ENCODE peak calls at places on chromosome 13, in eight cellular contexts. D is esophagus muscularis mucosa, S is tibial nerve, J is heart left ventricle, L is choroid plexus epithelial cell, R is neuronal stem cell, P is astrocyte of the cerebellum, K is dorsolateral prefrontal cortex. H is an unnamed sample.

GRCh38 chr13:110964229-110965037 is 49.6 kb upstream of the ANKRD10 start:
- DNase-seq in D (peak), S (no peak), J (no peak), L (no peak), R (no peak), P (no peak), K (no peak), H (no peak)

GRCh38 chr13:81031996-81032395 is 691.1 kb upstream of the SPRY2 start:
- DNase-seq in D (no peak), S (no peak), J (no peak), L (no peak), R (no peak), P (no peak), K (no peak), H (no peak)

GRCh38 chr13:104318121-104318520 is 1251.9 kb upstream of the SLC10A2 start:
- DNase-seq in D (no peak), S (no peak), J (no peak), L (peak), R (no peak), P (peak), K (no peak), H (no peak)

GRCh38 chr13:81874681-81875661 is 1534.0 kb upstream of the SPRY2 start:
- DNase-seq in D (no peak), S (no peak), J (no peak), L (no peak), R (no peak), P (no peak), K (no peak), H (peak)

GRCh38 chr13:24033527-24034302 is 126.8 kb upstream of the SPATA13 start:
- DNase-seq in D (no peak), S (no peak), J (no peak), L (peak), R (no peak), P (peak), K (no peak), H (no peak)

GRCh38 chr13:100195568-100195967 is 106.7 kb downstream of the PCCA start:
- DNase-seq in D (no peak), S (no peak), J (no peak), L (no peak), R (no peak), P (no peak), K (no peak), H (no peak)

GRCh38 chr13:75455962-75456361 is 26.0 kb downstream of the TBC1D4 start:
- DNase-seq in D (no peak), S (no peak), J (no peak), L (no peak), R (no peak), P (no peak), K (no peak), H (no peak)

GRCh38 chr13:40665061-40665753 is 1.2 kb downstream of the FOXO1 start:
- DNase-seq in D (no peak), S (no peak), J (peak), L (no peak), R (peak), P (no peak), K (no peak), H (no peak)

GRCh38 chr13:105660550-105660949 is 874.9 kb downstream of the EFNB2 start:
- DNase-seq in D (no peak), S (no peak), J (no peak), L (no peak), R (no peak), P (no peak), K (no peak), H (peak)

GRCh38 chr13:57409656-57410055 is 221.9 kb upstream of the PCDH17 start:
- DNase-seq in D (no peak), S (no peak), J (no peak), L (no peak), R (no peak), P (no peak), K (no peak), H (no peak)

GRCh38 chr13:43316997-43317396 is 293.6 kb downstream of the DNAJC15 start:
- DNase-seq in D (no peak), S (no peak), J (peak), L (peak), R (no peak), P (peak), K (no peak), H (no peak)

DNA sequence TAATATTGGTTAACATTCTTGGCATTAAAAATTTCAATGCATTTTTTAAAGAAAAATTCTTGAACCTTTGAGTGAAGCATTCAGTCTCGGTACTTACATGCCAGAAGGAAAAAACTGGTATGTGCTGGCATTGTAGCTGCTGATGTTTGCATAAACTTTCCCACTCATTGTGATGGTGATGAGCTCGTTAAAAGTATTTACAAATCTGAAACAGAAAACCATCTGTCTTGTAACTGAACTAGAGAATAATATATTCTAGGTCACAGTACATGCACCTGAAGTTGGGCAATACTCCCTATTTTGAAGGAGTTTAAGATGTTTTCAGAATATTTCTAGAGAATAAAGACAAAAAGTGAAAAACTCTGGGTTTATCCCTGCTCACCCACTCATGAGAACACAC is 64.1 kb downstream of the SLC15A1 start:
- DNase-seq in D (no peak), S (no peak), J (no peak), L (no peak), R (no peak), P (no peak), K (no peak), H (no peak)
- H3K4me3 ChIP-seq in D (no peak), S (no peak), J (no peak), L (no peak), R (no peak), P (no peak), K (no peak), H (no peak)

GRCh38 chr13:32969516-32969941 is 46.7 kb upstream of the KL start:
- DNase-seq in D (no peak), S (no peak), J (peak), L (peak), R (no peak), P (no peak), K (no peak), H (no peak)
- H3K4me3 ChIP-seq in D (peak), S (no peak), J (peak), L (peak), R (no peak), P (no peak), K (no peak), H (no peak)

GRCh38 chr13:94967183-94968039 is 255.1 kb upstream of the SOX21 start:
- DNase-seq in D (no peak), S (no peak), J (no peak), L (peak), R (peak), P (no peak), K (no peak), H (no peak)
- H3K4me3 ChIP-seq in D (peak), S (peak), J (peak), L (peak), R (peak), P (peak), K (peak), H (no peak)

DNA sequence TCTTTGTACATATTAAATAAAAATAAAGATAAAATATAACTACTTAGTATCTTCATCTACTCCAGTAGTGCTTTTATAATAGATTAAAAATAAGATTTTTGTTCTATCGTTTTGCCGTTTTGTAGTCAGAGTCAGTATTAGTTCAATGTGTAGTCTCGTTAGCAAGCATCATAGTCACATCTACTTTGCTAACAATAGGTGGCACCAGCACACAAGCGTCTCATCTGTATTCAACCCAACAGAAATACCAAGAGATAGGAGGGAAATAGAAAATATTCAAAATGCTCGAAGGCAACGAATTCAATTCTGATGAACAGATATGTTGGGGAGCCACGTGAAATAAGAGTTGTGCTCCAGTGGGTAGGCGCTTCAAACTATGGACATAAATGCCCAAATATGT is 21.4 kb upstream of the MICU2 start:
- DNase-seq in D (no peak), S (no peak), J (no peak), L (peak), R (no peak), P (no peak), K (no peak), H (peak)
- H3K4me3 ChIP-seq in D (no peak), S (no peak), J (no peak), L (no peak), R (no peak), P (no peak), K (no peak), H (no peak)

DNA sequence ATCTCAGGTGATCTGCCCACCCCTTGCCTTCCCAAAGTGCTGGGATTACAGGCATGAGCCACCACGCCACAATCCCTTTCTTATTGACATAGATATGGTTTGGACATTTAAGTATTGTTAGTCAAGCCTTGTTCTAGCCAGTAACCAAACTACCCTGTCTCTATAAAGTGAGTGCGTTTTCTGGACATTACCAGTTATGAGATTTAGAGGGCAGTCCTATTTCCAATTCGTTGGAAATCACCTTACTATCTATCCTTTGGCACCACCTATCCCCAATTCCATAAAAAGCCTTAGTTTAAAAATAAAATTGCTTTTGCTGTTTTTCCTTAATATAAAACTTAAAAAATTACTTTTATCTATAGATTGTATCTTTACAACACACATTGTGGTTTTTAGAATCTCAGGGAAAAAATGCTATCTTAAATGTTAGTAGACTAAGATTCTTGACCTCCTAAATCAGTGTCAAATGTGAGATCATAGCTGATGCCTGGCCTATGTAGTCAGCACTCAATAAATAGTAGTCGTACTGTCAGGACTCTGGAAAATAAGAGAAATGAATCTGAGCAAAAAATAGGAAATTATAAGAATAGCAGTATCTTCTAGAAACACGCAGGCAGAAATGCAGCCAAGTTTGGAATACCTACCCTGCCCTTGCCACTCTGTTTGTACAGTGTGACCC is 57.0 kb downstream of the NUFIP1 start:
- DNase-seq in D (no peak), S (no peak), J (no peak), L (peak), R (no peak), P (no peak), K (no peak), H (no peak)
- H3K4me3 ChIP-seq in D (no peak), S (no peak), J (no peak), L (no peak), R (no peak), P (no peak), K (no peak), H (no peak)

DNA sequence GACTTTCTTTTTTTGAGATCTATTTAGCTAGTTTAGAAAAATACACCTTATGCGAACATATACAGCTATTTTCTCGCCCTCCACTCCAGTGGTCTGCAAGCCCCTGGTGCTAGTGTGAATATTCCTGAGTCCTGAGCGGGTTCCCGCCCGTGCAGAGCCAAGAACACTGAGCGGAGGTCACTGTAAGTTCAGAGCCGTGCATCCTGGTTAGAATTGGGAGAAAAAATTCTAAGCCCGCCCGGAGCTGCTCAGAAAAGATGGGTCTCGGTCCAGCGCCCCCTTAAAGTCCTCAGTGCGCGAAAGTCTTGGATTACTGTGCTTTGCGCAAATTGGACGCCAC is 117.7 kb downstream of the KCNRG start:
- DNase-seq in D (no peak), S (no peak), J (no peak), L (no peak), R (peak), P (no peak), K (no peak), H (no peak)
- H3K4me3 ChIP-seq in D (no peak), S (no peak), J (no peak), L (no peak), R (no peak), P (no peak), K (no peak), H (no peak)

DNA sequence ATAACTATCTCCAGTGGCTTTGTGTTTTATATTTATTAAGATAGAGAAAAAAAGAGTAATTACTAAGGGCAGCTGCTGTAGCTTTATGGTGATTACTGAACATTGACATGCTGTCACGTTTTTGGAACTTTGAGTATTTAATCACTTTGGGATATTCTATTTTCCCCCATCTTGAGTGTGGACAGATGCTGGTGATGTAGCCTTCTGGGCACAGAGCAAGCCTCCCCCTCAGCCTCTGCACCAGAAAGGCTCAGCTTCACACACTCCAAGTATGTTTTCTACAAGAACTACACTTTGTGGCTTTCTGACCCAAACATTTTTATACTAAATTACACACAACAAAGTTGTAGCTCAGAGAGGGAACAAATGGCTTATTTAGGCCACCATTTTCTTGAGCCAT is 1.1 kb downstream of the ALOX5AP start:
- DNase-seq in D (no peak), S (no peak), J (no peak), L (no peak), R (no peak), P (no peak), K (no peak), H (no peak)
- H3K4me3 ChIP-seq in D (peak), S (no peak), J (peak), L (no peak), R (no peak), P (no peak), K (no peak), H (no peak)

DNA sequence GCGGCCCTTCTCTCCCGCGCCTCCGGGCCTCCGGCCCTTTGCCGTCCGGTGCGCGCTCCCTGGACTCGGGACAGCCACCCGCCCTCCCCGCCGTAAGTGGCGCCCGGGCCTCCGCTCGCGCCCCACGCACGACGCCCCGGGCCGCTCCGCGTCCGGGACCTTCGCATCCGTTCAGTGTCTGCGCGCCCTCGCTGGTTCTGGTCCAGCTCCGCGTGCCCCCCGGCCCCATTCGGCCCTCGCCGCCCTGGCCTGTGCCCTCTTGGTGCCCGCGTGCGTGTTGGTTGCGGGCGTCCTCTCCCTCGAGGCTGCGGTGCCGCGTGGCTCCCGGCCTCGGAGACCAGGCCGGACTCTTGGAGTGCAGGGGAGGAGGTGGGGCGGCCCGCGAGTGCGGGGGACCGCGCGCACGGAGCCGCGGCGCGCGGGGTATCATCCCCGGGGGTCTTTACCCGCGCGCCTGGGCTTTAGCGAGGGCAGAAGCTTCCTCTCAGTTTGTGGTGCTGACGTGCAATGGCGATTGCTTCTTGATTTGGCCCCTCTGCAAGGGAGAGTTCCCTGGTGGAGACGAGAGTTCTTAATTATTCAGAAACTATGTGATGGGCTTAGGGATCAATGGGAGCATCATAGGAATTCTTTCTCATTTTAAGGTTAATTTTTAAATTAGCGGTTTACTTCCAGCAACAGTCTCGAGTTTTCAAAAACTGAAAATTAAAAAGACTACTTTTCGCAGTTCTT is 757 bp downstream of the WASF3 start:
- DNase-seq in D (no peak), S (no peak), J (no peak), L (peak), R (peak), P (no peak), K (no peak), H (no peak)
- H3K4me3 ChIP-seq in D (peak), S (peak), J (peak), L (peak), R (peak), P (peak), K (peak), H (peak)

GRCh38 chr13:54387607-54388006 is 1359.0 kb downstream of the OLFM4 start:
- DNase-seq in D (no peak), S (no peak), J (no peak), L (no peak), R (no peak), P (no peak), K (no peak), H (no peak)
- H3K4me3 ChIP-seq in D (no peak), S (no peak), J (no peak), L (no peak), R (no peak), P (no peak), K (no peak), H (no peak)

GRCh38 chr13:65744761-65745160 is 1485.4 kb downstream of the PCDH9 start:
- DNase-seq in D (no peak), S (no peak), J (no peak), L (peak), R (no peak), P (peak), K (no peak), H (no peak)

GRCh38 chr13:65748227-65748626 is 1481.9 kb downstream of the PCDH9 start:
- DNase-seq in D (no peak), S (no peak), J (no peak), L (no peak), R (no peak), P (no peak), K (no peak), H (no peak)

GRCh38 chr13:65746522-65746921 is 1483.6 kb downstream of the PCDH9 start:
- DNase-seq in D (no peak), S (no peak), J (no peak), L (no peak), R (no peak), P (no peak), K (no peak), H (no peak)
- H3K4me3 ChIP-seq in D (no peak), S (no peak), J (no peak), L (no peak), R (no peak), P (no peak), K (no peak), H (no peak)